ENCODE peak calls at places on chromosomes 4 and X, in four cellular contexts. I is mammary epithelial cell, U is mucosa of descending colon, P is epithelial cell of esophagus. X is an unnamed sample.

GRCh38 chr4:54614094-54614493 is 43.7 kb upstream of the KIT start:
- DNase-seq in I (no peak), U (no peak), P (no peak), X (no peak)

GRCh38 chrX:27451324-27451723 is 11.8 kb downstream of the PPP4R3C start:
- DNase-seq in P (no peak), I (no peak), U (no peak), X (no peak)

GRCh38 chr4:5874811-5875465 is 17.9 kb downstream of the CRMP1 start:
- DNase-seq in P (peak), I (peak), U (peak), X (no peak)

GRCh38 chrX:153157450-153157849 is 21.6 kb upstream of the MAGEA1 start:
- DNase-seq in P (no peak), I (no peak), U (no peak), X (no peak)

GRCh38 chr4:139901516-139902327 is 236.1 kb downstream of the MGST2 start:
- DNase-seq in I (peak), U (no peak), P (peak), X (no peak)

GRCh38 chr4:20254517-20255250 is 3.0 kb downstream of the SLIT2 start:
- DNase-seq in I (no peak), P (peak), U (no peak), X (peak)

GRCh38 chr4:153067376-153067775 is 131.3 kb downstream of the FHDC1 start:
- DNase-seq in P (peak), I (peak), U (peak), X (no peak)

GRCh38 chrX:141839856-141840255 is 1.7 kb downstream of the MAGEC3 start:
- DNase-seq in I (no peak), U (no peak), P (no peak), X (no peak)

GRCh38 chr4:135249006-135249405 is 1047.4 kb upstream of the PABPC4L start:
- DNase-seq in I (no peak), U (no peak), P (no peak), X (no peak)

GRCh38 chr4:108473163-108473720 is 147.1 kb upstream of the RPL34 start:
- DNase-seq in P (no peak), U (no peak), I (no peak), X (no peak)

GRCh38 chr4:41538017-41538733 is at the start of gene LIMCH1:
- DNase-seq in P (no peak), U (peak), I (no peak), X (no peak)

GRCh38 chr4:95869961-95870500 is 30.1 kb downstream of the PDHA2 start:
- DNase-seq in I (no peak), P (peak), U (no peak), X (no peak)

GRCh38 chr4:86091201-86091600 is 268.7 kb downstream of the MAPK10 start:
- DNase-seq in I (no peak), U (no peak), P (peak), X (no peak)

GRCh38 chr4:146004730-146005129 is 66.1 kb upstream of the ZNF827 start:
- DNase-seq in I (no peak), P (no peak), U (no peak), X (no peak)

GRCh38 chrX:53093748-53094583 is at the start of gene KANTR:
- DNase-seq in P (peak), U (peak), I (peak), X (peak)

GRCh38 chr4:132710971-132711370 is 438.1 kb upstream of the PCDH10 start:
- DNase-seq in U (no peak), I (peak), P (peak), X (no peak)

GRCh38 chr4:29560452-29560851 is 1159.7 kb upstream of the PCDH7 start:
- DNase-seq in I (no peak), U (no peak), P (peak), X (no peak)

GRCh38 chr4:99208719-99209075 is 10.3 kb downstream of the ADH6 start:
- DNase-seq in I (no peak), U (peak), P (no peak), X (no peak)

GRCh38 chr4:86935499-86935832 is 655 bp downstream of the AFF1 start:
- DNase-seq in P (no peak), I (no peak), U (peak), X (peak)

GRCh38 chr4:6142935-6143602 is 57.3 kb downstream of the JAKMIP1 start:
- DNase-seq in P (no peak), U (no peak), I (no peak), X (no peak)

GRCh38 chr4:55251352-55251751 is 94.7 kb upstream of the SRD5A3 start:
- DNase-seq in I (no peak), P (no peak), U (no peak), X (no peak)

GRCh38 chr4:109945056-109945455 is 32.4 kb downstream of the EGF start:
- DNase-seq in I (peak), U (no peak), P (peak), X (no peak)

GRCh38 chrX:73289039-73289438 is 74.4 kb upstream of the NAP1L2 start:
- DNase-seq in I (no peak), U (no peak), P (no peak), X (no peak)

GRCh38 chrX:30821116-30821515 is 67.9 kb downstream of the TAB3 start:
- DNase-seq in U (no peak), P (peak), I (no peak), X (no peak)
- TF ChIP-seq CTCF in U (no peak), P (peak), I (peak), X (no peak)

GRCh38 chr4:182859730-182860129 is 57.5 kb downstream of the DCTD start:
- DNase-seq in I (no peak), U (no peak), P (no peak), X (no peak)

GRCh38 chr4:182863501-182863900 is 53.7 kb downstream of the DCTD start:
- DNase-seq in P (peak), U (no peak), I (no peak), X (no peak)

GRCh38 chr4:182861346-182861745 is 55.8 kb downstream of the DCTD start:
- DNase-seq in P (no peak), U (no peak), I (no peak), X (no peak)

GRCh38 chr4:182862921-182863320 is 54.3 kb downstream of the DCTD start:
- DNase-seq in U (peak), I (peak), P (peak), X (no peak)

DNA sequence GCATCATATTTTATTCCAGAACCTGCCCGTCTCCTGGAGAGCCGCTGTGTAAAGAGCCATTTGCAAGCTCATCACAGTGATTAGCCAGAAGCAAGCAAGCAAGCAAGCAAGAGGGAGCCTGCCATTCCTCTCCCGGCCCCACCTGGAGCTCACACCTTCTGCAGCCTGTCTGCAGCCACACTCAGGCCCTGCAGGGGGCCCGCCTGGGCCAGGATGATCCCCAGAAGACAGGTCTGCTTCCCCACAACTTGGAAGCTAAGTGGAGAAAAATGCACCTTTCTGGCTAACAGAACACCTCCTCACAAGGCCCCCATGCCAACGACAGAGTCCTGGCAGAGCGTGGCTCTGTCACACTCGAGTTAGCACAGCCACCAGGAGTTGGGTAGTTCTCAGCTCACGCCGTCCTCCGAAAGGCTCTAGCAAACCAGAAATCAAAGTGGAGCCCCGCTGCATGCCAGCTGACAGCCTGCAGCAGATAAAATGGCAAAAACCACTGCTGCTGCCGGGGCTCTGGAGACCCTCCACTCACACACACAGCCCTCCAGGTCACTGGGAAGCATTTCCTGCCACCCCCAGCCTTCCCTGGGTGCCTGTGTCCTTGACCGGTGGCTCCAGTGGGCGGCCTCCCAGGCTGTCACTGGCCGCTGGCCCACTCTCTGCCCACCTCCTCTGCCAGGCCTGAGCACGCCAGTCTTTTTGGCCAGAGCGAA is 54.9 kb downstream of the DCTD start:
- DNase-seq in U (no peak), I (no peak), P (peak), X (no peak)
- TF ChIP-seq CTCF in U (no peak), I (peak), P (peak), X (no peak)

GRCh38 chr4:33625762-33626161 is 2618.6 kb downstream of the ARAP2 start:
- DNase-seq in U (no peak), P (peak), I (no peak), X (no peak)
- TF ChIP-seq CTCF in U (no peak), P (peak), I (no peak), X (no peak)

DNA sequence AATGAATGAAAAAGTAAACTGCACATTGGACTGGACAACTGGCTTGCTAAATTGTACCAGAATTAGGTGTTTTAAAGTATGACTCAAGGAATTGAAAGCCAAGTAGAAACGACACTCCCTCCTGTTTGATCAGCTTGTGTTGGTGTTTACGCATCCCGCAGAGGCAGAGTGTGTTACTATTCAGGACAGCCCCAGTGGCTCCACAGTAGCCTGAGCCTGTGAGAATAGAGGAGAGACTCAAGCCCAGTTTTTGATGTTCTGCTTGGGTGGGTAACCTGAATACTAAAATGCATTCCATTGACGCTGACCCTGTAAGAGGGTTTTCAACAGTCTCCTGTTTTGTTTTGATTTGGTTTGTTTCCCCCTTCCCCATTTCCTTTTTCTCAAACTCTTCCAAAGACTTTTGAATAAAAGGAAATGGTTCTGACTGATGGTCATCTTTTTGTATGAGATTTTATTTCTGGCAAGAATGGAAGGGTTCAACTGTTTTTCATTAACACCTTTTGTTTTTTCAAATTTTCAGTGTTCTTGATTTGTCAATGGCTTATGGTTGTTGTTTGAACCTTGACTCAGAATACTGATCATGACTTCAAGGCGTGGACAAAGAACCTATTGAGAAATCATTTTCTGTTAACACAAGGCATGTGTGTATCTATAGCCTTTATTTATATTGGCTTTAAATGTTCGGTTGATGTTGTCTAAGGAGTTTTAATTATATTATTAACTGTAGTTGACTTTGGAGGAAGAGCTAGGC is 10.2 kb downstream of the ADGRL3 start:
- DNase-seq in P (peak), U (no peak), I (no peak), X (no peak)
- TF ChIP-seq CTCF in P (no peak), U (no peak), I (no peak), X (no peak)

DNA sequence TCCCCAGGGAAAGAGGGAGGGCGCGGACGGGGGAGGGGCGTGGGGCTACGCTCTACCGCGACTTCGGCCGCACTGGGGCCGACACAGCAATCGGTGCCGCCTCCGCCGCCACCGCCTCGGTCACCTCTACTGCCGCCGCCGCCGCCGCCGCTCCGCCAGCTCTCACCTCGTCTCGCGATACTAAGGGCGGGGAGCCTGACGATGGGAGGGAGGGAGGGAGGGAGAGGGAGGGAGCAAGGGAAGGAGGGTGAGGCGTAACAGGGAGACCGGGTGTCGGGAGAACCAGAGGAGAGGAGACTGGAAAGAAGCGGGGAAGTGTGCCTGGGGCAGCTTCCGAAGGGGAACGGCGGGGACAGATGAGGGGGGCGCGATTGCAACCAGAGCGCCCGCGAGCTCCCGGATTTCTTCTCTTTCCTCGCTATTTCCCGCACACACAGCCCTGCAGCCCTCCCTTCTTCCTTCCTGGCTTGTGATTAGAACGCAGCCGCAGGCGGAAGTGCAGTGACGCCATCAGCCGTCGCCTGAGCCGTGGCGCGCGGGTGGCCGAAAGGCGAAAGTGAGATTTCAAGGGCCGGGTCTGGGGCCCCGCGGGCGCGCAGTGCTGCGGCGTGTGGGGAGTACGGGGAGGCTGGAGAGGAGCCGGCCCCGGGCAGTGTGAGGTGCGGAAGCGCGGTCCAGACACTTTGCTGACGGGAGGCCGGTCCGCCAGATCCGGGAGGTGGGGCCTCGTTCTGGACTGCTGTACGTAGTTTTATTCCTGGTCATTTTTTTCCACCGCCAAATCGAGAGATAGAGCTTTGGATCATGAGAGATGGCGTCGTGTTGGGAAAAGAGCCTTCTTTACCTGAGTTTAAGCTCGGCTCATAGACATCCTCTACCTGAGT is at the start of gene ANKRD17:
- DNase-seq in I (peak), U (peak), P (peak), X (peak)
- TF ChIP-seq CTCF in I (peak), U (no peak), P (no peak), X (no peak)

DNA sequence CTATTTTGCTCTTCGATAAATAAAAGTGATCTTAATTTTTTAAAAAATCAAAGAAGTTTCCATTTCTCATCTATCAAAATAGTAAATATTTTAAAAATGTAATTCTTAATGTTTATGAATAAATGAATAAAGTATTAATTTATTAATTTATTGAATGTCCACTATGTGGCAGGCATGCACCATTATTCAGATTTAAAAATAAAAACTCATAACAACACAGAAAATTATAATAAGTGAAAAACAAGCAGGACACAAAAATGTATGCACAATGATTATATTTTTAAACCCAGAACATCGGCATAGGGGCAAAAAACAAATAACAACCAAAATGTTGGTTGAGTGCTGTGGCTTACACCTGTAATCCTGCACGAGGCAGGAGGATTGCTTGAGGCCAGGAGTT is 5.3 kb upstream of the PYURF start:
- DNase-seq in I (no peak), P (no peak), U (no peak), X (no peak)
- TF ChIP-seq CTCF in I (peak), P (no peak), U (no peak), X (no peak)

GRCh38 chr4:77994194-77994721 is 62.9 kb upstream of the FRAS1 start:
- DNase-seq in I (peak), U (peak), P (peak), X (no peak)
- TF ChIP-seq CTCF in I (peak), U (no peak), P (peak), X (peak)

GRCh38 chr4:105596676-105597075 is 44.3 kb downstream of the ARHGEF38 start:
- DNase-seq in U (no peak), I (no peak), P (no peak), X (no peak)
- TF ChIP-seq CTCF in U (no peak), I (no peak), P (no peak), X (no peak)